ENCODE peak calls at places on chromosomes 13 and 19, in four cellular contexts. One of them, this sample, is unnamed.

GRCh38 chr13:113458218-113459065 is 5.2 kb upstream of the ADPRHL1 start:
- DNase-seq in endodermal cell: peak
- DNase-seq in A549: peak
- DNase-seq in aorta: no peak
- DNase-seq in this sample: no peak

GRCh38 chr13:103081435-103081834 is 15.2 kb upstream of the SLC10A2 start:
- DNase-seq in endodermal cell: no peak
- DNase-seq in A549: no peak
- DNase-seq in aorta: no peak
- DNase-seq in this sample: no peak

GRCh38 chr13:113935523-113935922 is 38.4 kb downstream of the C13orf46 start:
- DNase-seq in endodermal cell: no peak
- DNase-seq in A549: no peak
- DNase-seq in aorta: peak
- DNase-seq in this sample: no peak

GRCh38 chr13:44306401-44307192 is 67.0 kb upstream of the SERP2 start:
- DNase-seq in endodermal cell: peak
- DNase-seq in A549: peak
- DNase-seq in aorta: peak
- DNase-seq in this sample: peak

GRCh38 chr19:40982594-40983101 is 8.4 kb upstream of the CYP2B6 start:
- DNase-seq in endodermal cell: peak
- DNase-seq in A549: no peak
- DNase-seq in aorta: no peak
- DNase-seq in this sample: no peak

GRCh38 chr13:80547885-80548284 is 207.0 kb upstream of the SPRY2 start:
- DNase-seq in endodermal cell: no peak
- DNase-seq in A549: no peak
- DNase-seq in aorta: no peak
- DNase-seq in this sample: no peak

GRCh38 chr13:34842466-34842865 is 99.6 kb upstream of the NBEA start:
- DNase-seq in endodermal cell: no peak
- DNase-seq in A549: no peak
- DNase-seq in aorta: no peak
- DNase-seq in this sample: no peak

GRCh38 chr13:87138856-87139255 is 532.3 kb upstream of the SLITRK5 start:
- DNase-seq in endodermal cell: no peak
- DNase-seq in A549: no peak
- DNase-seq in aorta: no peak
- DNase-seq in this sample: no peak

GRCh38 chr13:111202149-111202548 is 87.0 kb downstream of the ARHGEF7 start:
- DNase-seq in endodermal cell: peak
- DNase-seq in A549: no peak
- DNase-seq in aorta: no peak
- DNase-seq in this sample: no peak

GRCh38 chr13:26400545-26400944 is 146.6 kb downstream of the CDK8 start:
- DNase-seq in endodermal cell: no peak
- DNase-seq in A549: no peak
- DNase-seq in aorta: no peak
- DNase-seq in this sample: no peak

GRCh38 chr19:6455924-6456323 is 3.7 kb downstream of the SLC25A23 start:
- DNase-seq in endodermal cell: no peak
- DNase-seq in A549: no peak
- DNase-seq in aorta: no peak
- DNase-seq in this sample: no peak

GRCh38 chr13:101757446-101758039 is 305.1 kb downstream of the ITGBL1 start:
- DNase-seq in endodermal cell: no peak
- DNase-seq in A549: peak
- DNase-seq in aorta: no peak
- DNase-seq in this sample: peak

GRCh38 chr19:1860133-1860775 is 3.1 kb downstream of the KLF16 start:
- DNase-seq in endodermal cell: peak
- DNase-seq in A549: no peak
- DNase-seq in aorta: peak
- DNase-seq in this sample: peak

GRCh38 chr13:105196052-105196451 is 1339.4 kb downstream of the EFNB2 start:
- DNase-seq in endodermal cell: peak
- DNase-seq in A549: no peak
- DNase-seq in aorta: no peak
- DNase-seq in this sample: no peak

GRCh38 chr19:17078038-17078919 is 2.7 kb downstream of the MYO9B start:
- DNase-seq in endodermal cell: no peak
- DNase-seq in A549: no peak
- DNase-seq in aorta: peak
- DNase-seq in this sample: no peak

GRCh38 chr19:17078920-17079709 is 3.5 kb downstream of the MYO9B start:
- DNase-seq in endodermal cell: no peak
- DNase-seq in A549: no peak
- DNase-seq in aorta: peak
- DNase-seq in this sample: no peak

GRCh38 chr19:17080441-17080803 is 4.8 kb downstream of the MYO9B start:
- DNase-seq in endodermal cell: no peak
- DNase-seq in A549: no peak
- DNase-seq in aorta: no peak
- DNase-seq in this sample: no peak

GRCh38 chr19:17081672-17082630 is 6.4 kb downstream of the MYO9B start:
- DNase-seq in endodermal cell: no peak
- DNase-seq in A549: no peak
- DNase-seq in aorta: peak
- DNase-seq in this sample: no peak

GRCh38 chr19:17079710-17080440 is 4.3 kb downstream of the MYO9B start:
- DNase-seq in endodermal cell: no peak
- DNase-seq in A549: peak
- DNase-seq in aorta: peak
- DNase-seq in this sample: no peak
- H3K27ac ChIP-seq in endodermal cell: peak
- H3K27ac ChIP-seq in A549: peak
- H3K27ac ChIP-seq in aorta: peak
- H3K27ac ChIP-seq in this sample: no peak

DNA sequence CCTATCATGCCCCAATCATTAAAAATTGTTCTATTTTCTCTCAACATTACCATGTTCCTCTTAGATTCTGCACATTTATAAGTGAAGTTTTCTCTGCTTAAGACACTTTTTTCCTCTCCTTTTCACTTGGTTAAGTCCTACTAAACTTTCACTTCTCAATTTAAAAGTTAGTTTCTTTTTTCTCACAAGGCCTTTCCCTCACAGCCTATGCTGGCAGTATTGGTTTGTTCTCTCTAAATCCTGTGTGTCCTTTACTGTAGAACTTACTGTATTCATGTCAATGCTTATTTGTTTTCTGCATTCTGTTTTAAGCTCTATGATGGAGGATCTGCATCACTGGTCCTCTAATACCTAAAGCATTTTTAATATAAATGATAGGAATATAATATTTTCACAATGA is 2816.6 kb downstream of the PCDH9 start:
- DNase-seq in endodermal cell: no peak
- DNase-seq in A549: no peak
- DNase-seq in aorta: no peak
- DNase-seq in this sample: no peak
- H3K27ac ChIP-seq in endodermal cell: no peak
- H3K27ac ChIP-seq in A549: no peak
- H3K27ac ChIP-seq in aorta: no peak
- H3K27ac ChIP-seq in this sample: no peak

GRCh38 chr19:15419413-15420025 is 731 bp upstream of the AKAP8L start:
- DNase-seq in endodermal cell: no peak
- DNase-seq in A549: no peak
- DNase-seq in aorta: no peak
- DNase-seq in this sample: no peak
- H3K27ac ChIP-seq in endodermal cell: no peak
- H3K27ac ChIP-seq in A549: peak
- H3K27ac ChIP-seq in aorta: no peak
- H3K27ac ChIP-seq in this sample: peak

DNA sequence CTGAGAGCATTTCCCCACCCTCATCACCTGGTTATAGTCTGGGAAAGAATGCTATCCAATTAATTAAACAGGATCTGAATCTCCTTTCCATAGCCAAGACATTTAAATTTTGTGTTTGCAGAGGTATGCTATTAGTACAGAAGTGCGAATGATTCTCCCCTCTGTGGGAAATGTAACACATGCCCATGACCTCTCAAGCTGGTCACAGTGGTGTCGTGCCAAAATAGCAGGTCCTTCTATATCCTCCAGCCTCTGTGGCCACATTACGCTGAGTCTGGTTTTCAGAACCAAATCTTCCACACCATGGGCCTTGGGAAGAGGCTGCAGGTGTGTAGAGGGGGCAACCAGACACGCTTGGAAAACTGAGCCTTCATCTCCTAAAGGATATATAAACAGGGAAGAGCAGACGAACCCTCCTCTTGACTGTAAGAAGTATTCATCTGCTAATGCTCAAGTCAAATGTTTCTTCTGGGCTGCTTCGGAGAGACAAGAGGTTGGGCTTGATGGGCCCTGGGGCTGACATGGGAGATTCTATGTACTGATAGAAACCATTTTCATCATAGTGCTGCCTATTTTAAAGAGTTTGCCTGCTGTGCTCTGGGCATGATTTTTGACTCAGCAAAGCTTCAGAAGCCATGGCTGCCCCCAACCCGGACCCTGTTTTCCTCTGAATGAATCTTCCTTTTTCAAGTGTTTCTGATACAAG is 197.6 kb downstream of the DNAJC15 start:
- DNase-seq in endodermal cell: no peak
- DNase-seq in A549: no peak
- DNase-seq in aorta: no peak
- DNase-seq in this sample: no peak
- H3K27ac ChIP-seq in endodermal cell: no peak
- H3K27ac ChIP-seq in A549: no peak
- H3K27ac ChIP-seq in aorta: no peak
- H3K27ac ChIP-seq in this sample: no peak

DNA sequence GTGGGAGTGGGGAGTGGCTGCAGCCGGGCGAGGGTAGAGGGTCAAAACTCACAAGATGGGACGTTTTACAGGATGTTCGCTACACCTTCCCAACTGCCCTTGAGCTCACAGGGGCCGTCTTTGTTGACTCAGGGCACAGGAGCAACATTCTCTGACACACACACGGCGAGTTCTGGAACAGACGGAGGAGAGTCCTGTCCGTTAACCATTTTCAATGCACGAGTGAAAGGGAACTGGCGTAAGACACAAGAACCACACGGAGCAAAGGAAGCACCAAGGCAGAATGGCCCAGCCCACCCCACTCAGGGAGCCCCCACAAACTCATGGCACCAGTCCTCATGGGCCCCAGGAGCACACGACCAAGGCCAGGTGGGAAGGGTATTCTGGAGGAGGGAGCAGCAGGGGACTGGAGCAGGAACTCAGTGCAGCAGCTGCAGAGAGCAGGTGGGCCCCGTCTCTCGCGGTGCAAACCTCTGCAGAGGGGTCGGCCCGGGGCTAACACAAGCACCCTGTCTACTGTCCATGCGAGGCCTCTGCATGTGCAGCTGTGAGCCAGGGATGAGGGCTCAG is 37.9 kb upstream of the ISYNA1 start:
- DNase-seq in endodermal cell: no peak
- DNase-seq in A549: no peak
- DNase-seq in aorta: no peak
- DNase-seq in this sample: no peak
- H3K27ac ChIP-seq in endodermal cell: no peak
- H3K27ac ChIP-seq in A549: no peak
- H3K27ac ChIP-seq in aorta: no peak
- H3K27ac ChIP-seq in this sample: no peak

This sample was measured in naive thymus-derived CD4-positive, alpha-beta T cell.